ENCODE peak calls at places on chromosomes 3 and 15, in nine cellular contexts. One of them, this sample, is unnamed.

GRCh38 chr3:185656321-185656840 is 70.3 kb downstream of the SENP2 start:
- DNase-seq in brain microvascular endothelial cell: peak; percentile 98
- DNase-seq in caudate nucleus: no peak
- DNase-seq in tibial artery: peak; percentile 90
- DNase-seq in substantia nigra: no peak
- DNase-seq in activated T-cell treated with anti-CD3 and anti-CD28 coated beads, Interleukin-2, amount 50 U/mL, for 24 hours: no peak
- DNase-seq in stimulated activated naive CD4-positive, alpha-beta T cell: no peak
- DNase-seq in hepatocyte: peak; percentile 65
- DNase-seq in dermis blood vessel endothelial cell: peak; percentile 92
- DNase-seq in this sample: peak; percentile 92

GRCh38 chr3:64595253-64595694 is 92.5 kb downstream of the ADAMTS9 start:
- DNase-seq in brain microvascular endothelial cell: peak; percentile 94
- DNase-seq in caudate nucleus: no peak
- DNase-seq in tibial artery: peak; percentile 85
- DNase-seq in substantia nigra: no peak
- DNase-seq in activated T-cell treated with anti-CD3 and anti-CD28 coated beads, Interleukin-2, amount 50 U/mL, for 24 hours: no peak
- DNase-seq in stimulated activated naive CD4-positive, alpha-beta T cell: no peak
- DNase-seq in hepatocyte: peak; percentile 11
- DNase-seq in dermis blood vessel endothelial cell: peak; percentile 89
- DNase-seq in this sample: peak; percentile 72

GRCh38 chr3:189167027-189167766 is 4.6 kb upstream of the TPRG1 start:
- DNase-seq in brain microvascular endothelial cell: no peak
- DNase-seq in caudate nucleus: no peak
- DNase-seq in tibial artery: no peak
- DNase-seq in substantia nigra: no peak
- DNase-seq in activated T-cell treated with anti-CD3 and anti-CD28 coated beads, Interleukin-2, amount 50 U/mL, for 24 hours: no peak
- DNase-seq in stimulated activated naive CD4-positive, alpha-beta T cell: no peak
- DNase-seq in hepatocyte: peak; percentile 68
- DNase-seq in dermis blood vessel endothelial cell: no peak
- DNase-seq in this sample: peak; percentile 94

GRCh38 chr15:95405447-95405846 is 925.1 kb upstream of the NR2F2 start:
- DNase-seq in brain microvascular endothelial cell: peak; percentile 71
- DNase-seq in caudate nucleus: no peak
- DNase-seq in tibial artery: no peak
- DNase-seq in substantia nigra: no peak
- DNase-seq in activated T-cell treated with anti-CD3 and anti-CD28 coated beads, Interleukin-2, amount 50 U/mL, for 24 hours: no peak
- DNase-seq in stimulated activated naive CD4-positive, alpha-beta T cell: no peak
- DNase-seq in hepatocyte: no peak
- DNase-seq in dermis blood vessel endothelial cell: peak; percentile 36
- DNase-seq in this sample: no peak

GRCh38 chr3:194257030-194257657 is 94.0 kb downstream of the CPN2 start:
- DNase-seq in brain microvascular endothelial cell: no peak
- DNase-seq in caudate nucleus: no peak
- DNase-seq in tibial artery: no peak
- DNase-seq in substantia nigra: no peak
- DNase-seq in activated T-cell treated with anti-CD3 and anti-CD28 coated beads, Interleukin-2, amount 50 U/mL, for 24 hours: no peak
- DNase-seq in stimulated activated naive CD4-positive, alpha-beta T cell: no peak
- DNase-seq in hepatocyte: no peak
- DNase-seq in dermis blood vessel endothelial cell: no peak
- DNase-seq in this sample: no peak

GRCh38 chr3:40616420-40616819 is 91.7 kb downstream of the ZNF621 start:
- DNase-seq in brain microvascular endothelial cell: no peak
- DNase-seq in caudate nucleus: no peak
- DNase-seq in tibial artery: no peak
- DNase-seq in substantia nigra: no peak
- DNase-seq in activated T-cell treated with anti-CD3 and anti-CD28 coated beads, Interleukin-2, amount 50 U/mL, for 24 hours: no peak
- DNase-seq in stimulated activated naive CD4-positive, alpha-beta T cell: no peak
- DNase-seq in hepatocyte: no peak
- DNase-seq in dermis blood vessel endothelial cell: no peak
- DNase-seq in this sample: no peak

GRCh38 chr3:132006605-132007204 is 28.1 kb downstream of the CPNE4 start:
- DNase-seq in brain microvascular endothelial cell: peak; percentile 23
- DNase-seq in caudate nucleus: no peak
- DNase-seq in tibial artery: no peak
- DNase-seq in substantia nigra: no peak
- DNase-seq in activated T-cell treated with anti-CD3 and anti-CD28 coated beads, Interleukin-2, amount 50 U/mL, for 24 hours: no peak
- DNase-seq in stimulated activated naive CD4-positive, alpha-beta T cell: no peak
- DNase-seq in hepatocyte: peak; percentile 46
- DNase-seq in dermis blood vessel endothelial cell: peak; percentile 59
- DNase-seq in this sample: peak; percentile 62

GRCh38 chr3:121739902-121740301 is 9.6 kb downstream of the GOLGB1 start:
- DNase-seq in brain microvascular endothelial cell: no peak
- DNase-seq in caudate nucleus: no peak
- DNase-seq in tibial artery: no peak
- DNase-seq in substantia nigra: no peak
- DNase-seq in activated T-cell treated with anti-CD3 and anti-CD28 coated beads, Interleukin-2, amount 50 U/mL, for 24 hours: no peak
- DNase-seq in stimulated activated naive CD4-positive, alpha-beta T cell: no peak
- DNase-seq in hepatocyte: no peak
- DNase-seq in dermis blood vessel endothelial cell: no peak
- DNase-seq in this sample: no peak

GRCh38 chr3:189652042-189652441 is 20.9 kb downstream of the TP63 start:
- DNase-seq in brain microvascular endothelial cell: peak; percentile 14
- DNase-seq in caudate nucleus: no peak
- DNase-seq in tibial artery: no peak
- DNase-seq in substantia nigra: no peak
- DNase-seq in activated T-cell treated with anti-CD3 and anti-CD28 coated beads, Interleukin-2, amount 50 U/mL, for 24 hours: peak; percentile 30
- DNase-seq in stimulated activated naive CD4-positive, alpha-beta T cell: no peak
- DNase-seq in hepatocyte: peak; percentile 21
- DNase-seq in dermis blood vessel endothelial cell: peak; percentile 57
- DNase-seq in this sample: peak; percentile 21

GRCh38 chr15:80203361-80203885 is 48.6 kb downstream of the CTXND1 start:
- DNase-seq in brain microvascular endothelial cell: no peak
- DNase-seq in caudate nucleus: no peak
- DNase-seq in tibial artery: no peak
- DNase-seq in substantia nigra: no peak
- DNase-seq in activated T-cell treated with anti-CD3 and anti-CD28 coated beads, Interleukin-2, amount 50 U/mL, for 24 hours: no peak
- DNase-seq in stimulated activated naive CD4-positive, alpha-beta T cell: no peak
- DNase-seq in hepatocyte: no peak
- DNase-seq in dermis blood vessel endothelial cell: no peak
- DNase-seq in this sample: no peak

GRCh38 chr15:32646304-32646703 is 4.8 kb downstream of the SCG5 start:
- DNase-seq in brain microvascular endothelial cell: no peak
- DNase-seq in caudate nucleus: no peak
- DNase-seq in tibial artery: no peak
- DNase-seq in substantia nigra: no peak
- DNase-seq in activated T-cell treated with anti-CD3 and anti-CD28 coated beads, Interleukin-2, amount 50 U/mL, for 24 hours: no peak
- DNase-seq in stimulated activated naive CD4-positive, alpha-beta T cell: no peak
- DNase-seq in hepatocyte: no peak
- DNase-seq in dermis blood vessel endothelial cell: no peak
- DNase-seq in this sample: no peak

GRCh38 chr3:178181784-178182183 is 354.5 kb upstream of the KCNMB2 start:
- DNase-seq in brain microvascular endothelial cell: no peak
- DNase-seq in caudate nucleus: no peak
- DNase-seq in tibial artery: no peak
- DNase-seq in substantia nigra: no peak
- DNase-seq in activated T-cell treated with anti-CD3 and anti-CD28 coated beads, Interleukin-2, amount 50 U/mL, for 24 hours: no peak
- DNase-seq in stimulated activated naive CD4-positive, alpha-beta T cell: no peak
- DNase-seq in hepatocyte: no peak
- DNase-seq in dermis blood vessel endothelial cell: no peak
- DNase-seq in this sample: no peak

GRCh38 chr15:86044981-86045380 is 34.7 kb upstream of the AGBL1 start:
- DNase-seq in brain microvascular endothelial cell: no peak
- DNase-seq in caudate nucleus: no peak
- DNase-seq in tibial artery: no peak
- DNase-seq in substantia nigra: no peak
- DNase-seq in activated T-cell treated with anti-CD3 and anti-CD28 coated beads, Interleukin-2, amount 50 U/mL, for 24 hours: no peak
- DNase-seq in stimulated activated naive CD4-positive, alpha-beta T cell: no peak
- DNase-seq in hepatocyte: no peak
- DNase-seq in dermis blood vessel endothelial cell: no peak
- DNase-seq in this sample: no peak

GRCh38 chr15:90603893-90604292 is 74.2 kb downstream of the CRTC3 start:
- DNase-seq in brain microvascular endothelial cell: peak; percentile 18
- DNase-seq in caudate nucleus: no peak
- DNase-seq in tibial artery: no peak
- DNase-seq in substantia nigra: no peak
- DNase-seq in activated T-cell treated with anti-CD3 and anti-CD28 coated beads, Interleukin-2, amount 50 U/mL, for 24 hours: peak; percentile 60
- DNase-seq in stimulated activated naive CD4-positive, alpha-beta T cell: no peak
- DNase-seq in hepatocyte: no peak
- DNase-seq in dermis blood vessel endothelial cell: peak; percentile 54
- DNase-seq in this sample: peak; percentile 15

GRCh38 chr3:99536555-99537314 is 101.7 kb upstream of the COL8A1 start:
- DNase-seq in brain microvascular endothelial cell: no peak
- DNase-seq in caudate nucleus: no peak
- DNase-seq in tibial artery: no peak
- DNase-seq in substantia nigra: no peak
- DNase-seq in activated T-cell treated with anti-CD3 and anti-CD28 coated beads, Interleukin-2, amount 50 U/mL, for 24 hours: no peak
- DNase-seq in stimulated activated naive CD4-positive, alpha-beta T cell: no peak
- DNase-seq in hepatocyte: no peak
- DNase-seq in dermis blood vessel endothelial cell: no peak
- DNase-seq in this sample: peak; percentile 21

GRCh38 chr15:89150286-89150685 is 62.0 kb downstream of the ABHD2 start:
- DNase-seq in brain microvascular endothelial cell: no peak
- DNase-seq in caudate nucleus: no peak
- DNase-seq in tibial artery: no peak
- DNase-seq in substantia nigra: no peak
- DNase-seq in activated T-cell treated with anti-CD3 and anti-CD28 coated beads, Interleukin-2, amount 50 U/mL, for 24 hours: no peak
- DNase-seq in stimulated activated naive CD4-positive, alpha-beta T cell: no peak
- DNase-seq in hepatocyte: no peak
- DNase-seq in dermis blood vessel endothelial cell: no peak
- DNase-seq in this sample: no peak

GRCh38 chr3:29668728-29669127 is 387.9 kb downstream of the RBMS3 start:
- DNase-seq in brain microvascular endothelial cell: no peak
- DNase-seq in caudate nucleus: no peak
- DNase-seq in tibial artery: no peak
- DNase-seq in substantia nigra: no peak
- DNase-seq in activated T-cell treated with anti-CD3 and anti-CD28 coated beads, Interleukin-2, amount 50 U/mL, for 24 hours: no peak
- DNase-seq in stimulated activated naive CD4-positive, alpha-beta T cell: no peak
- DNase-seq in hepatocyte: no peak
- DNase-seq in dermis blood vessel endothelial cell: no peak
- DNase-seq in this sample: no peak

GRCh38 chr15:89469331-89470107 is 26.9 kb downstream of the RHCG start:
- DNase-seq in brain microvascular endothelial cell: no peak
- DNase-seq in caudate nucleus: no peak
- DNase-seq in tibial artery: peak; percentile 48
- DNase-seq in substantia nigra: no peak
- DNase-seq in activated T-cell treated with anti-CD3 and anti-CD28 coated beads, Interleukin-2, amount 50 U/mL, for 24 hours: no peak
- DNase-seq in stimulated activated naive CD4-positive, alpha-beta T cell: no peak
- DNase-seq in hepatocyte: no peak
- DNase-seq in dermis blood vessel endothelial cell: no peak
- DNase-seq in this sample: no peak

GRCh38 chr15:66966256-66966655 is 99.1 kb upstream of the SMAD3 start:
- DNase-seq in brain microvascular endothelial cell: no peak
- DNase-seq in caudate nucleus: no peak
- DNase-seq in tibial artery: no peak
- DNase-seq in substantia nigra: no peak
- DNase-seq in activated T-cell treated with anti-CD3 and anti-CD28 coated beads, Interleukin-2, amount 50 U/mL, for 24 hours: no peak
- DNase-seq in stimulated activated naive CD4-positive, alpha-beta T cell: no peak
- DNase-seq in hepatocyte: no peak
- DNase-seq in dermis blood vessel endothelial cell: peak; percentile 13
- DNase-seq in this sample: peak; percentile 39

GRCh38 chr3:12287727-12288465 is 974 bp upstream of the PPARG start:
- DNase-seq in brain microvascular endothelial cell: no peak
- DNase-seq in caudate nucleus: no peak
- DNase-seq in tibial artery: peak; percentile 65
- DNase-seq in substantia nigra: no peak
- DNase-seq in activated T-cell treated with anti-CD3 and anti-CD28 coated beads, Interleukin-2, amount 50 U/mL, for 24 hours: no peak
- DNase-seq in stimulated activated naive CD4-positive, alpha-beta T cell: no peak
- DNase-seq in hepatocyte: peak; percentile 87
- DNase-seq in dermis blood vessel endothelial cell: peak; percentile 60
- DNase-seq in this sample: no peak

GRCh38 chr3:55692295-55692957 is 205.3 kb upstream of the WNT5A start:
- DNase-seq in brain microvascular endothelial cell: no peak
- DNase-seq in caudate nucleus: no peak
- DNase-seq in tibial artery: no peak
- DNase-seq in substantia nigra: no peak
- DNase-seq in activated T-cell treated with anti-CD3 and anti-CD28 coated beads, Interleukin-2, amount 50 U/mL, for 24 hours: no peak
- DNase-seq in stimulated activated naive CD4-positive, alpha-beta T cell: no peak
- DNase-seq in hepatocyte: no peak
- DNase-seq in dermis blood vessel endothelial cell: no peak
- DNase-seq in this sample: peak; percentile 2

GRCh38 chr15:62482715-62483429 is 317.8 kb upstream of the C2CD4B start:
- DNase-seq in brain microvascular endothelial cell: peak; percentile 32
- DNase-seq in caudate nucleus: no peak
- DNase-seq in tibial artery: no peak
- DNase-seq in substantia nigra: no peak
- DNase-seq in activated T-cell treated with anti-CD3 and anti-CD28 coated beads, Interleukin-2, amount 50 U/mL, for 24 hours: no peak
- DNase-seq in stimulated activated naive CD4-positive, alpha-beta T cell: no peak
- DNase-seq in hepatocyte: peak; percentile 31
- DNase-seq in dermis blood vessel endothelial cell: no peak
- DNase-seq in this sample: peak; percentile 12

GRCh38 chr3:16081661-16082060 is 92.8 kb upstream of the GALNT15 start:
- DNase-seq in brain microvascular endothelial cell: no peak
- DNase-seq in caudate nucleus: no peak
- DNase-seq in tibial artery: no peak
- DNase-seq in substantia nigra: no peak
- DNase-seq in activated T-cell treated with anti-CD3 and anti-CD28 coated beads, Interleukin-2, amount 50 U/mL, for 24 hours: no peak
- DNase-seq in stimulated activated naive CD4-positive, alpha-beta T cell: no peak
- DNase-seq in hepatocyte: no peak
- DNase-seq in dermis blood vessel endothelial cell: no peak
- DNase-seq in this sample: no peak

GRCh38 chr3:39013921-39014509 is 37.7 kb downstream of the SCN11A start:
- DNase-seq in brain microvascular endothelial cell: no peak
- DNase-seq in caudate nucleus: no peak
- DNase-seq in tibial artery: no peak
- DNase-seq in substantia nigra: no peak
- DNase-seq in activated T-cell treated with anti-CD3 and anti-CD28 coated beads, Interleukin-2, amount 50 U/mL, for 24 hours: no peak
- DNase-seq in stimulated activated naive CD4-positive, alpha-beta T cell: no peak
- DNase-seq in hepatocyte: no peak
- DNase-seq in dermis blood vessel endothelial cell: no peak
- DNase-seq in this sample: peak; percentile 37

GRCh38 chr3:178778579-178778978 is 242.3 kb downstream of the KCNMB2 start:
- DNase-seq in brain microvascular endothelial cell: no peak
- DNase-seq in caudate nucleus: no peak
- DNase-seq in tibial artery: no peak
- DNase-seq in substantia nigra: no peak
- DNase-seq in activated T-cell treated with anti-CD3 and anti-CD28 coated beads, Interleukin-2, amount 50 U/mL, for 24 hours: no peak
- DNase-seq in stimulated activated naive CD4-positive, alpha-beta T cell: no peak
- DNase-seq in hepatocyte: no peak
- DNase-seq in dermis blood vessel endothelial cell: no peak
- DNase-seq in this sample: peak; percentile 71

GRCh38 chr3:171967137-171967783 is 72.1 kb upstream of the FNDC3B start:
- DNase-seq in brain microvascular endothelial cell: peak; percentile 64
- DNase-seq in caudate nucleus: no peak
- DNase-seq in tibial artery: no peak
- DNase-seq in substantia nigra: no peak
- DNase-seq in activated T-cell treated with anti-CD3 and anti-CD28 coated beads, Interleukin-2, amount 50 U/mL, for 24 hours: no peak
- DNase-seq in stimulated activated naive CD4-positive, alpha-beta T cell: no peak
- DNase-seq in hepatocyte: peak; percentile 41
- DNase-seq in dermis blood vessel endothelial cell: peak; percentile 84
- DNase-seq in this sample: peak; percentile 83

GRCh38 chr15:62306851-62307504 is 141.9 kb upstream of the C2CD4B start:
- DNase-seq in brain microvascular endothelial cell: peak; percentile 66
- DNase-seq in caudate nucleus: peak; percentile 5
- DNase-seq in tibial artery: no peak
- DNase-seq in substantia nigra: no peak
- DNase-seq in activated T-cell treated with anti-CD3 and anti-CD28 coated beads, Interleukin-2, amount 50 U/mL, for 24 hours: peak; percentile 28
- DNase-seq in stimulated activated naive CD4-positive, alpha-beta T cell: no peak
- DNase-seq in hepatocyte: peak; percentile 87
- DNase-seq in dermis blood vessel endothelial cell: peak; percentile 86
- DNase-seq in this sample: peak; percentile 61

GRCh38 chr15:66965201-66965900 is 100.1 kb upstream of the SMAD3 start:
- DNase-seq in brain microvascular endothelial cell: no peak
- DNase-seq in caudate nucleus: no peak
- DNase-seq in tibial artery: peak; percentile 54
- DNase-seq in substantia nigra: no peak
- DNase-seq in activated T-cell treated with anti-CD3 and anti-CD28 coated beads, Interleukin-2, amount 50 U/mL, for 24 hours: no peak
- DNase-seq in stimulated activated naive CD4-positive, alpha-beta T cell: no peak
- DNase-seq in hepatocyte: no peak
- DNase-seq in dermis blood vessel endothelial cell: no peak
- DNase-seq in this sample: no peak

GRCh38 chr3:29642393-29643033 is 361.6 kb downstream of the RBMS3 start:
- DNase-seq in brain microvascular endothelial cell: peak; percentile 77
- DNase-seq in caudate nucleus: no peak
- DNase-seq in tibial artery: no peak
- DNase-seq in substantia nigra: no peak
- DNase-seq in activated T-cell treated with anti-CD3 and anti-CD28 coated beads, Interleukin-2, amount 50 U/mL, for 24 hours: no peak
- DNase-seq in stimulated activated naive CD4-positive, alpha-beta T cell: no peak
- DNase-seq in hepatocyte: peak; percentile 59
- DNase-seq in dermis blood vessel endothelial cell: peak; percentile 15
- DNase-seq in this sample: peak; percentile 58